ENCODE peak calls at places on chromosomes 1 and 21, in nine cellular contexts. One of them, this sample, is unnamed.

GRCh38 chr1:86499987-86500593 is 31.4 kb downstream of the CLCA1 start:
- DNase-seq in Karpas-422: peak
- DNase-seq in GM23338: peak
- DNase-seq in mammary epithelial cell: no peak
- DNase-seq in H9: no peak
- DNase-seq in fibroblast of lung: no peak
- DNase-seq in IMR-90: peak
- DNase-seq in HCT116: peak
- DNase-seq in OCI-LY7: peak
- DNase-seq in this sample: peak

GRCh38 chr1:231079166-231079565 is 39.1 kb upstream of the FAM89A start:
- DNase-seq in Karpas-422: no peak
- DNase-seq in GM23338: no peak
- DNase-seq in mammary epithelial cell: no peak
- DNase-seq in H9: no peak
- DNase-seq in fibroblast of lung: no peak
- DNase-seq in IMR-90: no peak
- DNase-seq in HCT116: no peak
- DNase-seq in OCI-LY7: no peak
- DNase-seq in this sample: no peak

GRCh38 chr1:220906561-220907334 is 27.5 kb downstream of the HLX start:
- DNase-seq in Karpas-422: no peak
- DNase-seq in GM23338: no peak
- DNase-seq in mammary epithelial cell: peak
- DNase-seq in H9: no peak
- DNase-seq in fibroblast of lung: no peak
- DNase-seq in IMR-90: peak
- DNase-seq in HCT116: no peak
- DNase-seq in OCI-LY7: no peak
- DNase-seq in this sample: peak

GRCh38 chr1:45607407-45608074 is 16.3 kb downstream of the CCDC17 start:
- DNase-seq in Karpas-422: no peak
- DNase-seq in GM23338: no peak
- DNase-seq in mammary epithelial cell: no peak
- DNase-seq in H9: no peak
- DNase-seq in fibroblast of lung: no peak
- DNase-seq in IMR-90: no peak
- DNase-seq in HCT116: no peak
- DNase-seq in OCI-LY7: no peak
- DNase-seq in this sample: no peak

GRCh38 chr1:226863446-226863845 is 7.0 kb upstream of the PSEN2 start:
- DNase-seq in Karpas-422: no peak
- DNase-seq in GM23338: peak
- DNase-seq in mammary epithelial cell: peak
- DNase-seq in H9: peak
- DNase-seq in fibroblast of lung: peak
- DNase-seq in IMR-90: peak
- DNase-seq in HCT116: no peak
- DNase-seq in OCI-LY7: no peak
- DNase-seq in this sample: peak

GRCh38 chr1:154166207-154166606 is 11.3 kb upstream of the NUP210L start:
- DNase-seq in Karpas-422: no peak
- DNase-seq in GM23338: no peak
- DNase-seq in mammary epithelial cell: no peak
- DNase-seq in H9: no peak
- DNase-seq in fibroblast of lung: no peak
- DNase-seq in IMR-90: no peak
- DNase-seq in HCT116: no peak
- DNase-seq in OCI-LY7: no peak
- DNase-seq in this sample: no peak

GRCh38 chr1:155890251-155890650 is 20.9 kb downstream of the RIT1 start:
- DNase-seq in Karpas-422: no peak
- DNase-seq in GM23338: no peak
- DNase-seq in mammary epithelial cell: no peak
- DNase-seq in H9: no peak
- DNase-seq in fibroblast of lung: no peak
- DNase-seq in IMR-90: no peak
- DNase-seq in HCT116: no peak
- DNase-seq in OCI-LY7: no peak
- DNase-seq in this sample: no peak

GRCh38 chr1:240701412-240701811 is 89.5 kb upstream of the GREM2 start:
- DNase-seq in Karpas-422: no peak
- DNase-seq in GM23338: no peak
- DNase-seq in mammary epithelial cell: no peak
- DNase-seq in H9: no peak
- DNase-seq in fibroblast of lung: peak
- DNase-seq in IMR-90: peak
- DNase-seq in HCT116: no peak
- DNase-seq in OCI-LY7: no peak
- DNase-seq in this sample: peak

GRCh38 chr1:173195596-173196088 is 11.5 kb downstream of the TNFSF4 start:
- DNase-seq in Karpas-422: no peak
- DNase-seq in GM23338: no peak
- DNase-seq in mammary epithelial cell: no peak
- DNase-seq in H9: no peak
- DNase-seq in fibroblast of lung: no peak
- DNase-seq in IMR-90: no peak
- DNase-seq in HCT116: no peak
- DNase-seq in OCI-LY7: peak
- DNase-seq in this sample: no peak

GRCh38 chr1:239367417-239367816 is 19.0 kb upstream of the CHRM3 start:
- DNase-seq in Karpas-422: no peak
- DNase-seq in GM23338: no peak
- DNase-seq in mammary epithelial cell: no peak
- DNase-seq in H9: no peak
- DNase-seq in fibroblast of lung: no peak
- DNase-seq in IMR-90: no peak
- DNase-seq in HCT116: no peak
- DNase-seq in OCI-LY7: no peak
- DNase-seq in this sample: no peak

GRCh38 chr21:38921511-38922215 is 115.9 kb downstream of the ETS2 start:
- DNase-seq in Karpas-422: no peak
- DNase-seq in GM23338: no peak
- DNase-seq in mammary epithelial cell: no peak
- DNase-seq in H9: no peak
- DNase-seq in fibroblast of lung: peak
- DNase-seq in IMR-90: no peak
- DNase-seq in HCT116: no peak
- DNase-seq in OCI-LY7: no peak
- DNase-seq in this sample: no peak

GRCh38 chr1:99682291-99682751 is 36.4 kb downstream of the PALMD start:
- DNase-seq in Karpas-422: no peak
- DNase-seq in GM23338: no peak
- DNase-seq in mammary epithelial cell: peak
- DNase-seq in H9: no peak
- DNase-seq in fibroblast of lung: peak
- DNase-seq in IMR-90: peak
- DNase-seq in HCT116: no peak
- DNase-seq in OCI-LY7: no peak
- DNase-seq in this sample: peak

GRCh38 chr1:26702680-26703038 is 6.8 kb downstream of the ARID1A start:
- DNase-seq in Karpas-422: no peak
- DNase-seq in GM23338: no peak
- DNase-seq in mammary epithelial cell: no peak
- DNase-seq in H9: no peak
- DNase-seq in fibroblast of lung: no peak
- DNase-seq in IMR-90: no peak
- DNase-seq in HCT116: no peak
- DNase-seq in OCI-LY7: no peak
- DNase-seq in this sample: no peak

GRCh38 chr1:27528701-27529637 is 39.0 kb upstream of the WASF2 start:
- DNase-seq in Karpas-422: no peak
- DNase-seq in GM23338: peak
- DNase-seq in mammary epithelial cell: peak
- DNase-seq in H9: no peak
- DNase-seq in fibroblast of lung: peak
- DNase-seq in IMR-90: peak
- DNase-seq in HCT116: no peak
- DNase-seq in OCI-LY7: no peak
- DNase-seq in this sample: peak

GRCh38 chr1:181134543-181135461 is 46.3 kb downstream of the IER5 start:
- DNase-seq in Karpas-422: peak
- DNase-seq in GM23338: no peak
- DNase-seq in mammary epithelial cell: peak
- DNase-seq in H9: no peak
- DNase-seq in fibroblast of lung: peak
- DNase-seq in IMR-90: peak
- DNase-seq in HCT116: no peak
- DNase-seq in OCI-LY7: peak
- DNase-seq in this sample: peak
- H2AFZ ChIP-seq in Karpas-422: no peak
- H2AFZ ChIP-seq in GM23338: peak
- H2AFZ ChIP-seq in mammary epithelial cell: peak
- H2AFZ ChIP-seq in H9: no peak
- H2AFZ ChIP-seq in fibroblast of lung: peak
- H2AFZ ChIP-seq in IMR-90: peak
- H2AFZ ChIP-seq in HCT116: peak
- H2AFZ ChIP-seq in OCI-LY7: no peak
- H2AFZ ChIP-seq in this sample: peak

DNA sequence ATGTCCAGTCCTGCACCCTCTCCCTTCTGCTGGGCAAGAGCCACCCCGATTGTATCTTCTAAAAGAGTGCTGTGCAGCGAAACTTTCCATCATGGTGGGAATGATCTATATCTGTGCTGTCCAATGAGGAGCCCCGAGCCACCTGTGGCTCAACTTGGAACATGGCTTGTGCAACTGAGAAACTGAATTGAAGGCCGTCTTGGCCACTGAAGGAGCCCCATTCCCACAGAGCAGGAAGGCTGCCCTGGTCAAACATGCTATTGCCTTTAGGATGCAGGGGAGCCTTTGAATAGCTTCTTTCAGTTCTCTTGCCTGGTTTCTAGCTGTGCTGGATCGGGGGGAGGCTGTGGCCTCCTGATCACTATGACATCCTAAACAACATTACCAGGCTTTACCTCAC is 427.6 kb downstream of the SETD4 start:
- DNase-seq in Karpas-422: no peak
- DNase-seq in GM23338: no peak
- DNase-seq in mammary epithelial cell: no peak
- DNase-seq in H9: no peak
- DNase-seq in fibroblast of lung: no peak
- DNase-seq in IMR-90: no peak
- DNase-seq in HCT116: no peak
- DNase-seq in OCI-LY7: no peak
- DNase-seq in this sample: no peak
- H3K4me2 ChIP-seq in Karpas-422: no peak
- H3K4me2 ChIP-seq in GM23338: no peak
- H3K4me2 ChIP-seq in mammary epithelial cell: no peak
- H3K4me2 ChIP-seq in H9: no peak
- H3K4me2 ChIP-seq in fibroblast of lung: no peak
- H3K4me2 ChIP-seq in IMR-90: no peak
- H3K4me2 ChIP-seq in HCT116: no peak
- H3K4me2 ChIP-seq in OCI-LY7: no peak
- H3K4me2 ChIP-seq in this sample: no peak

GRCh38 chr1:245541389-245541788 is 386.6 kb downstream of the KIF26B start:
- DNase-seq in Karpas-422: no peak
- DNase-seq in GM23338: no peak
- DNase-seq in mammary epithelial cell: no peak
- DNase-seq in H9: no peak
- DNase-seq in fibroblast of lung: peak
- DNase-seq in IMR-90: peak
- DNase-seq in HCT116: no peak
- DNase-seq in OCI-LY7: no peak
- DNase-seq in this sample: peak
- H2AFZ ChIP-seq in Karpas-422: no peak
- H2AFZ ChIP-seq in GM23338: no peak
- H2AFZ ChIP-seq in mammary epithelial cell: no peak
- H2AFZ ChIP-seq in H9: no peak
- H2AFZ ChIP-seq in fibroblast of lung: no peak
- H2AFZ ChIP-seq in IMR-90: peak
- H2AFZ ChIP-seq in HCT116: no peak
- H2AFZ ChIP-seq in OCI-LY7: no peak
- H2AFZ ChIP-seq in this sample: peak

GRCh38 chr1:93087532-93087931 is 8.4 kb downstream of the MTF2 start:
- DNase-seq in Karpas-422: no peak
- DNase-seq in GM23338: no peak
- DNase-seq in mammary epithelial cell: no peak
- DNase-seq in H9: no peak
- DNase-seq in fibroblast of lung: no peak
- DNase-seq in IMR-90: no peak
- DNase-seq in HCT116: no peak
- DNase-seq in OCI-LY7: no peak
- DNase-seq in this sample: no peak

GRCh38 chr1:93093332-93094006 is 14.4 kb downstream of the MTF2 start:
- DNase-seq in Karpas-422: no peak
- DNase-seq in GM23338: peak
- DNase-seq in mammary epithelial cell: no peak
- DNase-seq in H9: no peak
- DNase-seq in fibroblast of lung: peak
- DNase-seq in IMR-90: peak
- DNase-seq in HCT116: no peak
- DNase-seq in OCI-LY7: no peak
- DNase-seq in this sample: no peak
- H3K4me2 ChIP-seq in Karpas-422: no peak
- H3K4me2 ChIP-seq in GM23338: no peak
- H3K4me2 ChIP-seq in mammary epithelial cell: no peak
- H3K4me2 ChIP-seq in H9: no peak
- H3K4me2 ChIP-seq in fibroblast of lung: no peak
- H3K4me2 ChIP-seq in IMR-90: peak
- H3K4me2 ChIP-seq in HCT116: no peak
- H3K4me2 ChIP-seq in OCI-LY7: no peak
- H3K4me2 ChIP-seq in this sample: no peak

GRCh38 chr1:10721381-10722321 is 74.8 kb downstream of the CASZ1 start:
- DNase-seq in Karpas-422: no peak
- DNase-seq in GM23338: peak
- DNase-seq in mammary epithelial cell: no peak
- DNase-seq in H9: peak
- DNase-seq in fibroblast of lung: no peak
- DNase-seq in IMR-90: no peak
- DNase-seq in HCT116: no peak
- DNase-seq in OCI-LY7: no peak
- DNase-seq in this sample: no peak
- H2AFZ ChIP-seq in Karpas-422: no peak
- H2AFZ ChIP-seq in GM23338: no peak
- H2AFZ ChIP-seq in mammary epithelial cell: no peak
- H2AFZ ChIP-seq in H9: no peak
- H2AFZ ChIP-seq in fibroblast of lung: no peak
- H2AFZ ChIP-seq in IMR-90: peak
- H2AFZ ChIP-seq in HCT116: no peak
- H2AFZ ChIP-seq in OCI-LY7: no peak
- H2AFZ ChIP-seq in this sample: no peak

GRCh38 chr1:10781137-10781536 is 15.3 kb downstream of the CASZ1 start:
- DNase-seq in Karpas-422: no peak
- DNase-seq in GM23338: no peak
- DNase-seq in mammary epithelial cell: no peak
- DNase-seq in H9: no peak
- DNase-seq in fibroblast of lung: no peak
- DNase-seq in IMR-90: no peak
- DNase-seq in HCT116: no peak
- DNase-seq in OCI-LY7: no peak
- DNase-seq in this sample: no peak
- H3K4me2 ChIP-seq in Karpas-422: no peak
- H3K4me2 ChIP-seq in GM23338: no peak
- H3K4me2 ChIP-seq in mammary epithelial cell: no peak
- H3K4me2 ChIP-seq in H9: no peak
- H3K4me2 ChIP-seq in fibroblast of lung: no peak
- H3K4me2 ChIP-seq in IMR-90: no peak
- H3K4me2 ChIP-seq in HCT116: no peak
- H3K4me2 ChIP-seq in OCI-LY7: no peak
- H3K4me2 ChIP-seq in this sample: no peak

GRCh38 chr1:223307544-223307943 is 56.4 kb downstream of the SUSD4 start:
- DNase-seq in Karpas-422: no peak
- DNase-seq in GM23338: no peak
- DNase-seq in mammary epithelial cell: no peak
- DNase-seq in H9: no peak
- DNase-seq in fibroblast of lung: no peak
- DNase-seq in IMR-90: no peak
- DNase-seq in HCT116: no peak
- DNase-seq in OCI-LY7: no peak
- DNase-seq in this sample: no peak
- H2AFZ ChIP-seq in Karpas-422: no peak
- H2AFZ ChIP-seq in GM23338: no peak
- H2AFZ ChIP-seq in mammary epithelial cell: no peak
- H2AFZ ChIP-seq in H9: no peak
- H2AFZ ChIP-seq in fibroblast of lung: no peak
- H2AFZ ChIP-seq in IMR-90: no peak
- H2AFZ ChIP-seq in HCT116: no peak
- H2AFZ ChIP-seq in OCI-LY7: no peak
- H2AFZ ChIP-seq in this sample: no peak

This sample was measured in GM23248.